ENCODE peak calls at places on chromosomes 6 and 20, in five cellular contexts. U is NCI-H2081; J is prostate gland; B is choroid plexus epithelial cell; R is effector CD4-positive, alpha-beta T cell. S is an unnamed sample.

GRCh38 chr6:89977808-89978748 is 83.8 kb downstream of the GJA10 start:
- DNase-seq in U (peak; percentile 84), J (no peak), B (peak; percentile 63), R (no peak), S (peak; percentile 63)

GRCh38 chr20:18524646-18525045 is 16.9 kb downstream of the SEC23B start:
- DNase-seq in U (no peak), J (no peak), B (peak; percentile 42), R (no peak), S (peak; percentile 24)

GRCh38 chr6:37269105-37269504 is 11.2 kb upstream of the TMEM217 start:
- DNase-seq in U (no peak), J (no peak), B (no peak), R (no peak), S (no peak)

GRCh38 chr20:59158673-59159072 is 4.9 kb upstream of the ZNF831 start:
- DNase-seq in U (no peak), J (no peak), B (no peak), R (no peak), S (no peak)

GRCh38 chr6:102553214-102553613 is 1159.7 kb downstream of the GRIK2 start:
- DNase-seq in U (no peak), J (no peak), B (no peak), R (no peak), S (no peak)

GRCh38 chr20:59403261-59403961 is 103.0 kb downstream of the EDN3 start:
- DNase-seq in U (no peak), J (peak; percentile 15), B (no peak), R (peak; percentile 48), S (no peak)

GRCh38 chr6:118344014-118344670 is 204.0 kb upstream of the PLN start:
- DNase-seq in U (no peak), J (no peak), B (no peak), R (no peak), S (no peak)

GRCh38 chr6:16819752-16820151 is 58.5 kb upstream of the ATXN1 start:
- DNase-seq in U (no peak), J (no peak), B (peak; percentile 57), R (no peak), S (no peak)